ENCODE peak calls at places on chromosome 13, in nine cellular contexts. J is naive thymus-derived CD8-positive, alpha-beta T cell; Z is amniotic stem cell; Q is heart right ventricle; U is activated naive CD8-positive, alpha-beta T cell treated with anti-CD3 and anti-CD28 coated beads, Interleukin-2, amount 50 U/mL, for 16 hours; S is T-helper 17 cell; E is neural progenitor cell; G is RWPE2; B is EL. O is an unnamed sample.

GRCh38 chr13:78241278-78241919 is 322.8 kb upstream of the EDNRB start:
- DNase-seq in J (no peak), Z (peak; percentile 6), Q (peak; percentile 14), U (no peak), S (no peak), E (peak; percentile 78), G (no peak), B (peak; percentile 30), O (no peak)

GRCh38 chr13:110643324-110643723 is 28.0 kb downstream of the NAXD start:
- DNase-seq in J (no peak), Z (no peak), Q (no peak), U (no peak), S (no peak), E (no peak), G (no peak), B (no peak), O (no peak)

GRCh38 chr13:25775275-25775674 is 276.5 kb downstream of the SHISA2 start:
- DNase-seq in J (no peak), Z (no peak), Q (no peak), U (no peak), S (no peak), E (no peak), G (no peak), B (no peak), O (no peak)

GRCh38 chr13:109790951-109791605 is 4.7 kb upstream of the IRS2 start:
- DNase-seq in J (peak; percentile 48), Z (peak; percentile 39), Q (no peak), U (no peak), S (no peak), E (peak; percentile 55), G (no peak), B (peak; percentile 21), O (peak; percentile 10)

GRCh38 chr13:97141564-97142005 is 80.5 kb upstream of the MBNL2 start:
- DNase-seq in J (no peak), Z (peak; percentile 70), Q (no peak), U (no peak), S (no peak), E (peak; percentile 26), G (no peak), B (peak; percentile 88), O (no peak)

GRCh38 chr13:113786262-113786841 is 27.3 kb downstream of the TMEM255B start:
- DNase-seq in J (no peak), Z (no peak), Q (no peak), U (no peak), S (no peak), E (no peak), G (no peak), B (peak; percentile 78), O (no peak)

GRCh38 chr13:50123862-50124535 is 108.8 kb downstream of the KCNRG start:
- DNase-seq in J (peak; percentile 36), Z (peak; percentile 89), Q (peak; percentile 97), U (peak; percentile 16), S (peak; percentile 73), E (peak; percentile 81), G (peak; percentile 94), B (peak; percentile 97), O (peak; percentile 33)

GRCh38 chr13:75993823-75994222 is 357.7 kb downstream of the LMO7 start:
- DNase-seq in J (no peak), Z (no peak), Q (no peak), U (no peak), S (no peak), E (no peak), G (no peak), B (no peak), O (no peak)

GRCh38 chr13:54144809-54145208 is 1116.2 kb downstream of the OLFM4 start:
- DNase-seq in J (no peak), Z (no peak), Q (no peak), U (no peak), S (no peak), E (peak; percentile 22), G (no peak), B (no peak), O (no peak)

GRCh38 chr13:76980075-76980718 is 11.7 kb upstream of the CLN5 start:
- DNase-seq in J (peak; percentile 73), Z (peak; percentile 46), Q (peak; percentile 87), U (peak; percentile 76), S (peak; percentile 79), E (peak; percentile 90), G (peak; percentile 62), B (peak; percentile 51), O (peak; percentile 84)

GRCh38 chr13:30395192-30396158 is 26.8 kb upstream of the UBE2L5 start:
- DNase-seq in J (peak; percentile 78), Z (peak; percentile 79), Q (peak; percentile 81), U (no peak), S (peak; percentile 51), E (peak; percentile 40), G (peak; percentile 76), B (peak; percentile 86), O (peak; percentile 8)

GRCh38 chr13:78601124-78601885 is 2.0 kb downstream of the POU4F1 start:
- DNase-seq in J (no peak), Z (no peak), Q (no peak), U (no peak), S (no peak), E (peak; percentile 71), G (peak; percentile 30), B (no peak), O (no peak)

GRCh38 chr13:113639661-113640262 is 18.2 kb downstream of the ATP4B start:
- DNase-seq in J (peak; percentile 17), Z (no peak), Q (no peak), U (no peak), S (no peak), E (no peak), G (no peak), B (no peak), O (no peak)

GRCh38 chr13:31944262-31945160 is 87.1 kb upstream of the FRY start:
- DNase-seq in J (no peak), Z (no peak), Q (no peak), U (no peak), S (no peak), E (no peak), G (no peak), B (no peak), O (no peak)